ENCODE peak calls at places on chromosomes 16 and 17, in eight cellular contexts. E, U, S, V, D, R, I and P are unnamed samples.
A peak's percentile ranks its signal among the peaks of the same experiment; 100 is the strongest.

GRCh38 chr16:31461201-31461920 is 2.1 kb downstream of the ARMC5 start:
- DNase-seq in E (no peak), U (no peak), S (no peak), V (no peak), D (no peak), R (no peak), I (no peak), P (no peak)

GRCh38 chr16:75820672-75821071 is 94.4 kb upstream of the CPHXL start:
- DNase-seq in E (no peak), U (peak; percentile 14), S (peak; percentile 55), V (no peak), D (no peak), R (no peak), I (no peak), P (peak; percentile 84)

GRCh38 chr17:17713839-17714238 is 32.6 kb downstream of the RAI1 start:
- DNase-seq in E (no peak), U (peak; percentile 77), S (no peak), V (peak; percentile 51), D (no peak), R (no peak), I (peak; percentile 62), P (no peak)

GRCh38 chr17:76682306-76682705 is 28.5 kb downstream of the MXRA7 start:
- DNase-seq in E (no peak), U (peak; percentile 75), S (no peak), V (no peak), D (no peak), R (no peak), I (no peak), P (no peak)

GRCh38 chr17:81025756-81026155 is 9.2 kb upstream of the BAIAP2 start:
- DNase-seq in E (no peak), U (no peak), S (no peak), V (no peak), D (no peak), R (peak; percentile 44), I (no peak), P (no peak)

GRCh38 chr17:79168486-79169055 is 93.9 kb downstream of the ENGASE start:
- DNase-seq in E (no peak), U (no peak), S (no peak), V (no peak), D (no peak), R (no peak), I (no peak), P (no peak)

GRCh38 chr17:76623271-76624146 is 20.0 kb downstream of the ST6GALNAC1 start:
- DNase-seq in E (peak; percentile 79), U (peak; percentile 63), S (peak; percentile 59), V (peak; percentile 56), D (peak; percentile 76), R (peak; percentile 5), I (peak; percentile 91), P (peak; percentile 76)

GRCh38 chr16:3383045-3383448 is 17.8 kb downstream of the ZSCAN32 start:
- DNase-seq in E (no peak), U (no peak), S (peak; percentile 6), V (no peak), D (no peak), R (no peak), I (no peak), P (no peak)

GRCh38 chr16:89982318-89982717 is 33.8 kb downstream of the DEF8 start:
- DNase-seq in E (no peak), U (no peak), S (no peak), V (no peak), D (no peak), R (no peak), I (no peak), P (peak; percentile 90)

GRCh38 chr17:59124665-59125064 is 18.0 kb upstream of the TRIM37 start:
- DNase-seq in E (no peak), U (no peak), S (peak; percentile 10), V (no peak), D (no peak), R (no peak), I (no peak), P (no peak)

GRCh38 chr16:85571563-85571812 is 41.6 kb upstream of the GSE1 start:
- DNase-seq in E (no peak), U (no peak), S (no peak), V (no peak), D (no peak), R (no peak), I (no peak), P (no peak)

GRCh38 chr16:71426069-71426879 is 15.6 kb downstream of the TLE7 start:
- DNase-seq in E (no peak), U (peak; percentile 94), S (peak; percentile 83), V (no peak), D (peak; percentile 57), R (no peak), I (peak; percentile 81), P (peak; percentile 93)

GRCh38 chr16:80993293-80993691 is 13.4 kb downstream of the CMC2 start:
- DNase-seq in E (no peak), U (peak; percentile 97), S (peak; percentile 81), V (no peak), D (peak; percentile 85), R (no peak), I (peak; percentile 58), P (peak; percentile 90)

GRCh38 chr17:66549731-66550207 is 247.4 kb downstream of the PRKCA start:
- DNase-seq in E (no peak), U (peak; percentile 91), S (peak; percentile 86), V (no peak), D (peak; percentile 65), R (no peak), I (peak; percentile 60), P (peak; percentile 27)

GRCh38 chr16:4334724-4335495 is 16.2 kb downstream of the PAM16 start:
- DNase-seq in E (no peak), U (no peak), S (no peak), V (no peak), D (no peak), R (no peak), I (no peak), P (no peak)

GRCh38 chr16:49833796-49834195 is 22.1 kb downstream of the ZNF423 start:
- DNase-seq in E (no peak), U (no peak), S (no peak), V (no peak), D (no peak), R (peak; percentile 64), I (no peak), P (no peak)

GRCh38 chr17:2013994-2014317 is 11.2 kb downstream of the RTN4RL1 start:
- DNase-seq in E (no peak), U (no peak), S (no peak), V (no peak), D (no peak), R (no peak), I (no peak), P (no peak)

GRCh38 chr17:81437221-81437651 is 42.0 kb downstream of the BAHCC1 start:
- DNase-seq in E (no peak), U (no peak), S (no peak), V (no peak), D (no peak), R (no peak), I (no peak), P (no peak)

GRCh38 chr17:27892866-27893769 is at the start of gene LYRM9:
- DNase-seq in E (peak; percentile 90), U (peak; percentile 81), S (peak; percentile 81), V (peak; percentile 86), D (peak; percentile 91), R (peak; percentile 87), I (peak; percentile 99), P (peak; percentile 85)

GRCh38 chr17:83014297-83014696 is 65.1 kb upstream of the METRNL start:
- DNase-seq in E (no peak), U (no peak), S (no peak), V (no peak), D (no peak), R (no peak), I (no peak), P (no peak)